ENCODE peak calls at places on chromosomes 12 and 14, in eight cellular contexts. L is HepG2; E is right lobe of liver; U is aorta; Q is lung; T is CD4-positive, alpha-beta T cell; B is bronchial epithelial cell; V is neural progenitor cell. X is an unnamed sample.

GRCh38 chr14:64539186-64539552 is 1.4 kb upstream of the HSPA2 start:
- DNase-seq in L (no peak), E (no peak), U (no peak), Q (no peak), T (no peak), B (peak; percentile 42), V (no peak), X (no peak)

GRCh38 chr14:32080001-32080510 is 3.0 kb downstream of the ARHGAP5 start:
- DNase-seq in L (no peak), E (no peak), U (no peak), Q (no peak), T (no peak), B (no peak), V (no peak), X (no peak)

GRCh38 chr14:100118377-100119011 is 41.0 kb downstream of the DEGS2 start:
- DNase-seq in L (no peak), E (no peak), U (no peak), Q (no peak), T (no peak), B (no peak), V (no peak), X (no peak)

GRCh38 chr12:90653051-90653450 is 301.9 kb downstream of the CCER1 start:
- DNase-seq in L (no peak), E (no peak), U (no peak), Q (no peak), T (no peak), B (peak; percentile 53), V (no peak), X (no peak)

GRCh38 chr12:107032266-107032665 is 45.3 kb upstream of the MTERF2 start:
- DNase-seq in L (no peak), E (no peak), U (no peak), Q (no peak), T (no peak), B (no peak), V (no peak), X (no peak)

GRCh38 chr12:15563683-15564082 is 225.5 kb downstream of the EPS8 start:
- DNase-seq in L (no peak), E (no peak), U (no peak), Q (no peak), T (no peak), B (peak; percentile 70), V (no peak), X (no peak)

GRCh38 chr12:131795688-131796410 is 32.3 kb upstream of the MMP17 start:
- DNase-seq in L (no peak), E (no peak), U (no peak), Q (peak; percentile 61), T (no peak), B (peak; percentile 59), V (no peak), X (no peak)

GRCh38 chr14:93953263-93953662 is 23.1 kb downstream of the ASB2 start:
- DNase-seq in L (peak; percentile 50), E (no peak), U (no peak), Q (no peak), T (no peak), B (no peak), V (peak; percentile 52), X (peak; percentile 60)

GRCh38 chr14:74062809-74063150 is 21.5 kb downstream of the ALDH6A1 start:
- DNase-seq in L (no peak), E (no peak), U (no peak), Q (no peak), T (no peak), B (no peak), V (no peak), X (no peak)

GRCh38 chr12:67377021-67377420 is 107.9 kb downstream of the CAND1 start:
- DNase-seq in L (no peak), E (no peak), U (no peak), Q (no peak), T (no peak), B (peak; percentile 26), V (no peak), X (no peak)

GRCh38 chr12:23253191-23253590 is 628.2 kb downstream of the ETNK1 start:
- DNase-seq in L (no peak), E (no peak), U (peak; percentile 60), Q (no peak), T (no peak), B (no peak), V (no peak), X (no peak)

GRCh38 chr14:29838752-29839151 is 88.9 kb downstream of the PRKD1 start:
- DNase-seq in L (no peak), E (no peak), U (no peak), Q (no peak), T (no peak), B (no peak), V (no peak), X (no peak)

GRCh38 chr12:108691995-108692808 is 39.1 kb downstream of the CORO1C start:
- DNase-seq in L (no peak), E (no peak), U (no peak), Q (peak; percentile 67), T (no peak), B (peak; percentile 62), V (peak; percentile 26), X (peak; percentile 53)

GRCh38 chr14:94036328-94037167 is 10.4 kb downstream of the OTUB2 start:
- DNase-seq in L (peak; percentile 73), E (peak; percentile 78), U (peak; percentile 75), Q (peak; percentile 68), T (peak; percentile 62), B (peak; percentile 63), V (peak; percentile 44), X (peak; percentile 79)

GRCh38 chr14:69803753-69804152 is 6.7 kb upstream of the SLC10A1 start:
- DNase-seq in L (no peak), E (no peak), U (no peak), Q (no peak), T (no peak), B (peak; percentile 27), V (no peak), X (no peak)

DNA sequence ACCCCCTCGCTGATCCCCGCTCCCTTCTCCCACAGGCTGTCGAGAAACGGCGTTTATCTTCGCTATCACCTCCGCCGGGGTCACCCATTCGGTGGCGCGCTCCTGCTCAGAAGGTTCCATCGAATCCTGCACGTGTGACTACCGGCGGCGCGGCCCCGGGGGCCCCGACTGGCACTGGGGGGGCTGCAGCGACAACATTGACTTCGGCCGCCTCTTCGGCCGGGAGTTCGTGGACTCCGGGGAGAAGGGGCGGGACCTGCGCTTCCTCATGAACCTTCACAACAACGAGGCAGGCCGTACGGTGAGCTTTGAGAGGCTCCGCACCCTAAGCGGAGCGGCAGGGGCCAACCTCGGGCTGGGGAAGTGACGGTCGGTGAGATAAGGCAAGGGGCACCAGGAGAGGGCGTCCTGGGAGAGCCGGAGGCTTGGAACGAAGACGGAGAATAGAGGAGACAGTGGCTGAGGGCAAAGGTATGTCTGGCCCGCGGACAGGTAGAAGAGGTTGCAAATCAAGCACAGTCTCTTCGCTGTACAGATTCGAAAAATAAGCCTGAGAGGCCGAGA is 2.3 kb downstream of the WNT1 start:
- DNase-seq in L (no peak), E (no peak), U (no peak), Q (no peak), T (no peak), B (no peak), V (peak; percentile 70), X (peak; percentile 31)
- H3K27me3 ChIP-seq in L (peaks cover 32% of the 10 kb centered on the region), E (peaks cover 8% of the 10 kb centered on the region), U (no peaks in the 10 kb centered on the region), Q (no peaks in the 10 kb centered on the region), T (peaks cover 23% of the 10 kb centered on the region), B (peaks cover 69% of the 10 kb centered on the region), V (peaks cover 100% of the 10 kb centered on the region), X (peaks cover 82% of the 10 kb centered on the region)

DNA sequence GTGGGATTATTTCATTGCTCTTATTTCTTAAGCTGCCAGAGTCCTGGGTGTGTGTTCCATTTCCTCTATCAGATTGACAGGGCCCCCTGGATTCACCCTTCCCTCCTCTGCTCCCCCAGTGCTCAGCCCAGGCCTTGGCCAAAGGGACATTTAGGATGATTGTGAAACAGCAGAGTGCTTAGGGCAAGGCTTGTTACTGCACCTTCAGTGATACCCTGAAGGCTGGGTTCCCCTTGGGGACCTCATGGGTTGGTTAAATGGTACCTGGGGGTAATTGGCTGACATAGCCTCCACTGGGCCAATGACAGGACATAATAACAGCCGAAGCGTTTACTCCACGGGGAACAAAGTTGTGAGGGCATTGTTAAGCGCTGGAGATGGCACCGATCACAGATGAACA is 1.3 kb upstream of the KRT72 start:
- DNase-seq in L (no peak), E (no peak), U (no peak), Q (no peak), T (no peak), B (no peak), V (no peak), X (no peak)
- H3K27me3 ChIP-seq in L (peaks cover 3% of the 10 kb centered on the region), E (no peaks in the 10 kb centered on the region), U (no peaks in the 10 kb centered on the region), Q (peaks cover 6% of the 10 kb centered on the region), T (no peaks in the 10 kb centered on the region), B (peaks cover 14% of the 10 kb centered on the region), V (peaks cover 18% of the 10 kb centered on the region), X (peaks cover 7% of the 10 kb centered on the region)

GRCh38 chr12:93033948-93034347 is 104.9 kb upstream of the EEA1 start:
- DNase-seq in L (no peak), E (no peak), U (no peak), Q (no peak), T (no peak), B (no peak), V (no peak), X (no peak)
- H3K27me3 ChIP-seq in L (no peaks in the 10 kb centered on the region), E (no peaks in the 10 kb centered on the region), U (no peaks in the 10 kb centered on the region), Q (no peaks in the 10 kb centered on the region), T (no peaks in the 10 kb centered on the region), B (peaks cover 2% of the 10 kb centered on the region), V (no peaks in the 10 kb centered on the region), X (no peaks in the 10 kb centered on the region)

GRCh38 chr14:59004012-59004411 is 184.5 kb upstream of the DAAM1 start:
- DNase-seq in L (no peak), E (no peak), U (no peak), Q (no peak), T (no peak), B (no peak), V (peak; percentile 12), X (no peak)

GRCh38 chr14:59015482-59015881 is 173.0 kb upstream of the DAAM1 start:
- DNase-seq in L (no peak), E (no peak), U (no peak), Q (no peak), T (no peak), B (no peak), V (no peak), X (no peak)

GRCh38 chr14:59013672-59014298 is 174.7 kb upstream of the DAAM1 start:
- DNase-seq in L (peak; percentile 66), E (no peak), U (no peak), Q (no peak), T (no peak), B (peak; percentile 84), V (no peak), X (no peak)

DNA sequence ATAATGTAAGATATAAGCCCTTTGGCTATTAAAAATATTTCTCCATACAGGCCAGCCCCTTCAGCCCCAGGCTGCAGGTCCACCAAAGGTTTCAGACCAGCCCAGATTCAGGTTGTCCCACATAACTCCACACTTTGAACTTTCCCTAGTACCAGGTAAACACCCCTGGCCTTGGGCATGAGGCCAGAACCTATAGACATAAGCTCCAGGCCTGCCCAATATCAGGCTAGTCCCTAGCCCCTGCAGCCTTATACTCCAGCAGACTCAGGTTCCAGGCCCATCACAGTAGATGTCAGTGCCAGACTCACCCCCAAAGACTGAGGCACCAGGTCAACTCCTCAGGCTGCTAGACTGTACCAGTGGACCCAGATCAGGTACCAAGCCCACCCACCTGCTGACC is 178.5 kb upstream of the DAAM1 start:
- DNase-seq in L (peak; percentile 87), E (no peak), U (no peak), Q (no peak), T (no peak), B (no peak), V (no peak), X (no peak)
- H3K27me3 ChIP-seq in L (no peaks in the 10 kb centered on the region), E (no peaks in the 10 kb centered on the region), U (no peaks in the 10 kb centered on the region), Q (no peaks in the 10 kb centered on the region), T (no peaks in the 10 kb centered on the region), B (no peaks in the 10 kb centered on the region), V (no peaks in the 10 kb centered on the region), X (no peaks in the 10 kb centered on the region)

GRCh38 chr12:45712319-45712718 is 17.2 kb upstream of the ARID2 start:
- DNase-seq in L (no peak), E (no peak), U (no peak), Q (no peak), T (no peak), B (no peak), V (no peak), X (no peak)
- H3K27me3 ChIP-seq in L (no peaks in the 10 kb centered on the region), E (no peaks in the 10 kb centered on the region), U (no peaks in the 10 kb centered on the region), Q (no peaks in the 10 kb centered on the region), T (no peaks in the 10 kb centered on the region), B (no peaks in the 10 kb centered on the region), V (no peaks in the 10 kb centered on the region), X (no peaks in the 10 kb centered on the region)